ENCODE peak calls at places on chromosome 1, in eight cellular contexts. Z, V, B, T, H, I, N and G are unnamed samples.

GRCh38 chr1:78145105-78145580 is 99.4 kb downstream of the GIPC2 start:
- DNase-seq in Z (peak; percentile 68), V (no peak), B (no peak), T (no peak), H (peak; percentile 85), I (peak; percentile 87), N (peak; percentile 52), G (peak; percentile 44)

GRCh38 chr1:151311589-151312331 is 15.5 kb downstream of the PI4KB start:
- DNase-seq in Z (peak; percentile 95), V (no peak), B (peak; percentile 17), T (peak; percentile 70), H (peak; percentile 100), I (peak; percentile 99), N (peak; percentile 99), G (peak; percentile 67)

GRCh38 chr1:223665592-223666312 is at the start of gene CAPN8:
- DNase-seq in Z (no peak), V (no peak), B (no peak), T (no peak), H (peak; percentile 20), I (no peak), N (no peak), G (no peak)

GRCh38 chr1:219731771-219732170 is 118.9 kb upstream of the ZC3H11B start:
- DNase-seq in Z (no peak), V (no peak), B (no peak), T (no peak), H (no peak), I (no peak), N (no peak), G (no peak)

GRCh38 chr1:93979718-93980319 is 70.6 kb upstream of the GCLM start:
- DNase-seq in Z (no peak), V (no peak), B (no peak), T (no peak), H (peak; percentile 62), I (peak; percentile 75), N (no peak), G (peak; percentile 51)

GRCh38 chr1:155691992-155692528 is 3.2 kb downstream of the DAP3 start:
- DNase-seq in Z (no peak), V (no peak), B (no peak), T (no peak), H (no peak), I (no peak), N (no peak), G (no peak)

GRCh38 chr1:201481004-201481380 is 12.0 kb upstream of the PHLDA3 start:
- DNase-seq in Z (no peak), V (no peak), B (no peak), T (no peak), H (no peak), I (no peak), N (no peak), G (no peak)

GRCh38 chr1:91015358-91015780 is 6.5 kb downstream of the ZNF644 start:
- DNase-seq in Z (no peak), V (no peak), B (no peak), T (no peak), H (no peak), I (no peak), N (no peak), G (no peak)

GRCh38 chr1:119885903-119886783 is 10.2 kb downstream of the ADAM30 start:
- DNase-seq in Z (peak; percentile 61), V (peak; percentile 19), B (peak; percentile 24), T (peak; percentile 17), H (peak; percentile 54), I (peak; percentile 59), N (no peak), G (peak; percentile 71)

GRCh38 chr1:11281518-11282331 is 8.7 kb downstream of the UBIAD1 start:
- DNase-seq in Z (no peak), V (no peak), B (no peak), T (no peak), H (peak; percentile 27), I (peak; percentile 95), N (peak; percentile 90), G (peak; percentile 44)

GRCh38 chr1:212608956-212609700 is 567 bp downstream of the ATF3 start:
- DNase-seq in Z (peak; percentile 77), V (peak; percentile 8), B (peak; percentile 30), T (peak; percentile 33), H (peak; percentile 79), I (peak; percentile 55), N (no peak), G (peak; percentile 69)

GRCh38 chr1:37701051-37701450 is 8.7 kb downstream of the CDCA8 start:
- DNase-seq in Z (no peak), V (no peak), B (no peak), T (no peak), H (no peak), I (no peak), N (no peak), G (no peak)

GRCh38 chr1:199202331-199202730 is 563.5 kb downstream of the PTPRC start:
- DNase-seq in Z (peak; percentile 29), V (no peak), B (no peak), T (no peak), H (no peak), I (no peak), N (no peak), G (no peak)

GRCh38 chr1:25765152-25765909 is 34.7 kb upstream of the SELENON start:
- DNase-seq in Z (peak; percentile 83), V (no peak), B (no peak), T (no peak), H (no peak), I (no peak), N (no peak), G (no peak)

GRCh38 chr1:205048382-205048781 is 5.4 kb downstream of the CNTN2 start:
- DNase-seq in Z (no peak), V (no peak), B (no peak), T (no peak), H (no peak), I (no peak), N (no peak), G (no peak)

GRCh38 chr1:22600071-22600816 is 36.2 kb upstream of the C1QA start:
- DNase-seq in Z (no peak), V (no peak), B (no peak), T (no peak), H (no peak), I (no peak), N (no peak), G (no peak)

GRCh38 chr1:53470155-53470554 is 11.0 kb downstream of the DMRTB1 start:
- DNase-seq in Z (no peak), V (no peak), B (no peak), T (no peak), H (peak; percentile 90), I (peak; percentile 92), N (no peak), G (peak; percentile 82)

GRCh38 chr1:26584022-26584485 is 54.5 kb downstream of the RPS6KA1 start:
- DNase-seq in Z (peak; percentile 72), V (no peak), B (no peak), T (no peak), H (peak; percentile 52), I (no peak), N (no peak), G (no peak)

GRCh38 chr1:39642796-39643195 is 3.4 kb upstream of the HEYL start:
- DNase-seq in Z (no peak), V (no peak), B (no peak), T (no peak), H (peak; percentile 65), I (no peak), N (no peak), G (no peak)

GRCh38 chr1:87449348-87449963 is 120.8 kb downstream of the LMO4 start:
- DNase-seq in Z (no peak), V (no peak), B (no peak), T (peak; percentile 2), H (peak; percentile 13), I (peak; percentile 54), N (no peak), G (peak; percentile 54)

GRCh38 chr1:104760017-104760416 is 1010.3 kb downstream of the AMY1C start:
- DNase-seq in Z (peak; percentile 2), V (no peak), B (no peak), T (no peak), H (no peak), I (no peak), N (no peak), G (no peak)

GRCh38 chr1:24727490-24728214 is 17.6 kb upstream of the CLIC4 start:
- DNase-seq in Z (peak; percentile 84), V (no peak), B (no peak), T (no peak), H (peak; percentile 96), I (peak; percentile 85), N (no peak), G (peak; percentile 78)

GRCh38 chr1:169143351-169143750 is 36.9 kb downstream of the ATP1B1 start:
- DNase-seq in Z (no peak), V (no peak), B (no peak), T (no peak), H (no peak), I (no peak), N (no peak), G (no peak)

GRCh38 chr1:27773732-27774445 is 870 bp downstream of the STX12 start:
- DNase-seq in Z (peak; percentile 55), V (no peak), B (no peak), T (peak; percentile 6), H (peak; percentile 60), I (peak; percentile 26), N (no peak), G (no peak)

GRCh38 chr1:244665771-244666217 is 12.9 kb downstream of the DESI2 start:
- DNase-seq in Z (peak; percentile 94), V (no peak), B (no peak), T (no peak), H (peak; percentile 40), I (peak; percentile 6), N (no peak), G (no peak)

GRCh38 chr1:181089017-181089776 is 697 bp downstream of the IER5 start:
- DNase-seq in Z (peak; percentile 55), V (no peak), B (peak; percentile 21), T (peak; percentile 10), H (peak; percentile 64), I (no peak), N (no peak), G (peak; percentile 47)